ENCODE peak calls at places on chromosome 21, in eight cellular contexts. Z, G, P, K, Y, X, I and E are unnamed samples.

GRCh38 chr21:28220670-28221069 is 772.0 kb downstream of the LTN1 start:
- DNase-seq in Z (no peak), G (no peak), P (no peak), K (no peak), Y (peak), X (no peak), I (no peak), E (no peak)

GRCh38 chr21:27393726-27394125 is 426.8 kb upstream of the ADAMTS5 start:
- DNase-seq in Z (no peak), G (no peak), P (no peak), K (no peak), Y (no peak), X (no peak), I (no peak), E (no peak)

GRCh38 chr21:30268608-30269197 is 14.0 kb downstream of the KRTAP24-1 start:
- DNase-seq in Z (peak), G (no peak), P (no peak), K (no peak), Y (no peak), X (no peak), I (no peak), E (peak)

GRCh38 chr21:36321325-36322082 is 1.5 kb downstream of the MORC3 start:
- DNase-seq in Z (peak), G (no peak), P (no peak), K (no peak), Y (peak), X (no peak), I (no peak), E (no peak)

GRCh38 chr21:17925000-17925610 is 105.9 kb upstream of the C21orf91 start:
- DNase-seq in Z (peak), G (no peak), P (no peak), K (peak), Y (peak), X (peak), I (no peak), E (peak)

GRCh38 chr21:37356710-37357109 is 9.9 kb upstream of the DYRK1A start:
- DNase-seq in Z (no peak), G (no peak), P (no peak), K (no peak), Y (no peak), X (no peak), I (no peak), E (no peak)

GRCh38 chr21:33362044-33362555 is 37.3 kb downstream of the IFNAR1 start:
- DNase-seq in Z (peak), G (no peak), P (no peak), K (no peak), Y (no peak), X (no peak), I (no peak), E (peak)

GRCh38 chr21:16117851-16118592 is 388.2 kb downstream of the USP25 start:
- DNase-seq in Z (peak), G (no peak), P (no peak), K (no peak), Y (peak), X (no peak), I (no peak), E (no peak)

GRCh38 chr21:42575111-42575510 is 61.5 kb downstream of the SLC37A1 start:
- DNase-seq in Z (no peak), G (peak), P (no peak), K (peak), Y (no peak), X (no peak), I (peak), E (no peak)

GRCh38 chr21:41043008-41043407 is 125.0 kb upstream of the BACE2 start:
- DNase-seq in Z (no peak), G (no peak), P (no peak), K (no peak), Y (no peak), X (no peak), I (no peak), E (no peak)

GRCh38 chr21:37593015-37593414 is 226.4 kb downstream of the DYRK1A start:
- DNase-seq in Z (no peak), G (no peak), P (no peak), K (no peak), Y (no peak), X (no peak), I (no peak), E (no peak)

GRCh38 chr21:35525443-35525842 is 476.3 kb upstream of the RUNX1 start:
- DNase-seq in Z (no peak), G (no peak), P (no peak), K (no peak), Y (no peak), X (no peak), I (no peak), E (no peak)

GRCh38 chr21:41675574-41675973 is 91.3 kb downstream of the RIPK4 start:
- DNase-seq in Z (no peak), G (no peak), P (no peak), K (no peak), Y (no peak), X (no peak), I (no peak), E (no peak)

GRCh38 chr21:42193131-42193671 is 25.7 kb upstream of the ABCG1 start:
- DNase-seq in Z (no peak), G (no peak), P (no peak), K (no peak), Y (peak), X (no peak), I (no peak), E (peak)

GRCh38 chr21:29403922-29404538 is 105.3 kb downstream of the BACH1 start:
- DNase-seq in Z (no peak), G (no peak), P (no peak), K (no peak), Y (no peak), X (no peak), I (no peak), E (no peak)

GRCh38 chr21:17783816-17784598 is 35.1 kb downstream of the C21orf91 start:
- DNase-seq in Z (no peak), G (no peak), P (no peak), K (no peak), Y (no peak), X (no peak), I (no peak), E (no peak)

GRCh38 chr21:35922618-35923017 is 137.7 kb downstream of the SETD4 start:
- DNase-seq in Z (no peak), G (no peak), P (no peak), K (no peak), Y (peak), X (no peak), I (no peak), E (no peak)

GRCh38 chr21:35111531-35111930 is 62.4 kb upstream of the RUNX1 start:
- DNase-seq in Z (no peak), G (no peak), P (no peak), K (no peak), Y (no peak), X (no peak), I (no peak), E (no peak)

GRCh38 chr21:32096411-32096810 is 182.4 kb downstream of the MIS18A start:
- DNase-seq in Z (no peak), G (no peak), P (no peak), K (no peak), Y (no peak), X (no peak), I (no peak), E (no peak)

GRCh38 chr21:17853393-17854275 is 34.5 kb upstream of the C21orf91 start:
- DNase-seq in Z (no peak), G (no peak), P (no peak), K (no peak), Y (no peak), X (no peak), I (no peak), E (no peak)

GRCh38 chr21:23045955-23046354 is 2047.7 kb downstream of the NCAM2 start:
- DNase-seq in Z (no peak), G (no peak), P (no peak), K (no peak), Y (no peak), X (no peak), I (no peak), E (no peak)

GRCh38 chr21:26641062-26641461 is 68.0 kb upstream of the CYYR1 start:
- DNase-seq in Z (no peak), G (no peak), P (no peak), K (no peak), Y (no peak), X (no peak), I (no peak), E (no peak)

GRCh38 chr21:41120997-41121396 is 47.0 kb upstream of the BACE2 start:
- DNase-seq in Z (no peak), G (no peak), P (no peak), K (no peak), Y (no peak), X (no peak), I (no peak), E (no peak)

GRCh38 chr21:45908536-45909237 is 72.9 kb upstream of the COL6A1 start:
- DNase-seq in Z (no peak), G (no peak), P (no peak), K (no peak), Y (no peak), X (no peak), I (peak), E (no peak)
- H3K4me3 ChIP-seq in Z (no peak), G (no peak), P (no peak), K (no peak), Y (no peak), X (no peak), I (no peak), E (no peak)

GRCh38 chr21:44970766-44971671 is 31.2 kb downstream of the SLX9 start:
- DNase-seq in Z (no peak), G (no peak), P (peak), K (no peak), Y (no peak), X (no peak), I (peak), E (no peak)
- H3K27ac ChIP-seq in Z (no peak), G (no peak), P (peak), K (peak), Y (no peak), X (no peak), I (no peak), E (no peak)

GRCh38 chr21:43767498-43767979 is 8.6 kb downstream of the CSTB start:
- DNase-seq in Z (no peak), G (no peak), P (no peak), K (no peak), Y (no peak), X (no peak), I (no peak), E (no peak)
- H3K4me3 ChIP-seq in Z (no peak), G (no peak), P (no peak), K (no peak), Y (no peak), X (no peak), I (no peak), E (no peak)

DNA sequence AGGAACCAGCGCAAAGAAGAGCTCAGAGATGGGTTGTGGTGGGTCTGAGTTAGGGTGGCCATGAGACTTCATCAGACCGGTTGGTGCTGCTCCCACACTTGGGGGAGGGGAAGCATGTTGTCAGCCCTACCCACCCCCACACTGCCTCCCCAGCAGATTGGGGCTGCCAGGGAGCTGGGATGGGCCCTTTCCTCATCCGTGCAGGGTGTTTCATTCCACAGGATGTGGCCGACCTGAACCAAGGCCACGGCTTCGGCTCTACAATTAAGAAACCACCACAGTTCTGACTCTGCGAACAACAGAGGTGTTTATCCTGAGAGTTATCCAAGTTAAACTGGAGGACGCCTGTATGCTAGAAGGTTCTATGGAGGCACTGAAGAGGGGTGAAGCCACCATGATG is 171.2 kb downstream of the ETS2 start:
- DNase-seq in Z (no peak), G (no peak), P (no peak), K (no peak), Y (no peak), X (no peak), I (no peak), E (no peak)
- H3K27ac ChIP-seq in Z (no peak), G (no peak), P (no peak), K (no peak), Y (no peak), X (no peak), I (no peak), E (no peak)

DNA sequence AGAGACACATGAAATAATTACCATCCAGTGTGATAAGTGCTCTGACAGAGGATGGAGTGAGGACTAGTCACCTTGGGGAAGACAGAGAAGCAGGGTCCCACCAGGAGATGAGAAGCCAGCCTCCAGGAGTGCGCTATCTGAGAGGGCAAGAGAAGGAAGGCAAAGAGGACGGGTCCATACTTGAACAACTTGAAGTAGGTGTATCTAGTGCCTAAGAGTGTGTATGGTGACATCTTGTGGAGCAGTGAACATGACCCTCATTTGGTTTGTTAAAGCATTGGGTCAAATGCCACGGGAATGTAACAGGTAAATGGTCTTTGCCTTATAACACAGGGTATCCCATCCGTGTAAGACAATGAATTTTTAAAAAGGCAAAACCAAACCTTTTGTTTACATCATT is 39.8 kb downstream of the MRPL39 start:
- DNase-seq in Z (no peak), G (no peak), P (no peak), K (no peak), Y (no peak), X (no peak), I (no peak), E (no peak)
- H3K4me3 ChIP-seq in Z (no peak), G (no peak), P (no peak), K (no peak), Y (no peak), X (no peak), I (no peak), E (no peak)

DNA sequence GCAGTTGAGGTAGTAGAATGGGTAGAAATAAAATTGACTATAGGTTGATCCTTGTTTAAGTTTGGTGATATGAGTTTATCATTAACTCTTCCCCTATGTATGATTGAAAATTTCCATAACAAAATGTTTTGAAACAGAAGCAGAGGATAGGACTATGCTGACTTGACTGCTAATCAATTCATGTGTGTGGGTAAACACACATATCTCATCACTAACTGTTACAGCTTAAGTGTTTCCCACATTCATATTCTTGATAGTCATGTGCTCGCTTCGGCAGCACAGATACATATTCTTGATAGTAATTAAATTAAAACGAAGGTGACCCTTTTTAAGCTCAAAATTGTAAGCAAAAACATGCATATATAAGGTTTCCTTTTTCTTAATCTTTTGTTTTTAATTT is 68.2 kb upstream of the SAMSN1 start:
- DNase-seq in Z (no peak), G (no peak), P (no peak), K (no peak), Y (no peak), X (no peak), I (no peak), E (no peak)
- H3K27ac ChIP-seq in Z (no peak), G (no peak), P (no peak), K (no peak), Y (no peak), X (no peak), I (no peak), E (no peak)